ENCODE peak calls at places on chromosomes 3 and 15, in eight cellular contexts. One of them, this sample, is unnamed.

GRCh38 chr3:195999896-196000295 is 82.0 kb downstream of the TFRC start:
- DNase-seq in left ventricle myocardium inferior: no peak
- DNase-seq in adrenal gland: no peak
- DNase-seq in mucosa of descending colon: no peak
- DNase-seq in gastrocnemius medialis: no peak
- DNase-seq in osteoblast: no peak
- DNase-seq in A549: no peak
- DNase-seq in CD8-positive, alpha-beta T cell: no peak
- DNase-seq in this sample: no peak

GRCh38 chr3:133591271-133591742 is 17.8 kb downstream of the CDV3 start:
- DNase-seq in left ventricle myocardium inferior: no peak
- DNase-seq in adrenal gland: no peak
- DNase-seq in mucosa of descending colon: no peak
- DNase-seq in gastrocnemius medialis: no peak
- DNase-seq in osteoblast: peak; percentile 78
- DNase-seq in A549: no peak
- DNase-seq in CD8-positive, alpha-beta T cell: no peak
- DNase-seq in this sample: no peak

GRCh38 chr3:136752046-136752326 is 192 bp downstream of the STAG1 start:
- DNase-seq in left ventricle myocardium inferior: no peak
- DNase-seq in adrenal gland: no peak
- DNase-seq in mucosa of descending colon: no peak
- DNase-seq in gastrocnemius medialis: no peak
- DNase-seq in osteoblast: peak; percentile 90
- DNase-seq in A549: no peak
- DNase-seq in CD8-positive, alpha-beta T cell: no peak
- DNase-seq in this sample: no peak

GRCh38 chr15:75065467-75065850 is 42.1 kb downstream of the PPCDC start:
- DNase-seq in left ventricle myocardium inferior: no peak
- DNase-seq in adrenal gland: peak; percentile 48
- DNase-seq in mucosa of descending colon: no peak
- DNase-seq in gastrocnemius medialis: no peak
- DNase-seq in osteoblast: peak; percentile 45
- DNase-seq in A549: no peak
- DNase-seq in CD8-positive, alpha-beta T cell: no peak
- DNase-seq in this sample: no peak

GRCh38 chr15:80058044-80058443 is 1.4 kb upstream of the ZFAND6 start:
- DNase-seq in left ventricle myocardium inferior: no peak
- DNase-seq in adrenal gland: no peak
- DNase-seq in mucosa of descending colon: no peak
- DNase-seq in gastrocnemius medialis: no peak
- DNase-seq in osteoblast: no peak
- DNase-seq in A549: no peak
- DNase-seq in CD8-positive, alpha-beta T cell: no peak
- DNase-seq in this sample: no peak

GRCh38 chr3:36734742-36735141 is 29.6 kb downstream of the DCLK3 start:
- DNase-seq in left ventricle myocardium inferior: no peak
- DNase-seq in adrenal gland: no peak
- DNase-seq in mucosa of descending colon: no peak
- DNase-seq in gastrocnemius medialis: no peak
- DNase-seq in osteoblast: no peak
- DNase-seq in A549: no peak
- DNase-seq in CD8-positive, alpha-beta T cell: no peak
- DNase-seq in this sample: no peak

GRCh38 chr15:27844018-27844666 is 255.0 kb downstream of the OCA2 start:
- DNase-seq in left ventricle myocardium inferior: no peak
- DNase-seq in adrenal gland: no peak
- DNase-seq in mucosa of descending colon: no peak
- DNase-seq in gastrocnemius medialis: no peak
- DNase-seq in osteoblast: peak; percentile 76
- DNase-seq in A549: no peak
- DNase-seq in CD8-positive, alpha-beta T cell: no peak
- DNase-seq in this sample: no peak

GRCh38 chr3:132784502-132785025 is 62.4 kb upstream of the NPHP3 start:
- DNase-seq in left ventricle myocardium inferior: no peak
- DNase-seq in adrenal gland: no peak
- DNase-seq in mucosa of descending colon: no peak
- DNase-seq in gastrocnemius medialis: no peak
- DNase-seq in osteoblast: no peak
- DNase-seq in A549: no peak
- DNase-seq in CD8-positive, alpha-beta T cell: no peak
- DNase-seq in this sample: no peak

GRCh38 chr15:33908396-33908795 is 59.9 kb upstream of the CHRM5 start:
- DNase-seq in left ventricle myocardium inferior: no peak
- DNase-seq in adrenal gland: no peak
- DNase-seq in mucosa of descending colon: no peak
- DNase-seq in gastrocnemius medialis: no peak
- DNase-seq in osteoblast: peak; percentile 41
- DNase-seq in A549: no peak
- DNase-seq in CD8-positive, alpha-beta T cell: no peak
- DNase-seq in this sample: no peak

GRCh38 chr3:71423151-71423906 is 160.2 kb downstream of the FOXP1 start:
- DNase-seq in left ventricle myocardium inferior: peak; percentile 39
- DNase-seq in adrenal gland: peak; percentile 62
- DNase-seq in mucosa of descending colon: peak; percentile 19
- DNase-seq in gastrocnemius medialis: no peak
- DNase-seq in osteoblast: no peak
- DNase-seq in A549: peak; percentile 36
- DNase-seq in CD8-positive, alpha-beta T cell: no peak
- DNase-seq in this sample: no peak

GRCh38 chr3:112129925-112130637 is 3.0 kb downstream of the GCSAM start:
- DNase-seq in left ventricle myocardium inferior: no peak
- DNase-seq in adrenal gland: no peak
- DNase-seq in mucosa of descending colon: no peak
- DNase-seq in gastrocnemius medialis: no peak
- DNase-seq in osteoblast: no peak
- DNase-seq in A549: no peak
- DNase-seq in CD8-positive, alpha-beta T cell: no peak
- DNase-seq in this sample: no peak

GRCh38 chr3:13700889-13701288 is 152.0 kb downstream of the FBLN2 start:
- DNase-seq in left ventricle myocardium inferior: no peak
- DNase-seq in adrenal gland: no peak
- DNase-seq in mucosa of descending colon: no peak
- DNase-seq in gastrocnemius medialis: no peak
- DNase-seq in osteoblast: no peak
- DNase-seq in A549: no peak
- DNase-seq in CD8-positive, alpha-beta T cell: no peak
- DNase-seq in this sample: no peak

GRCh38 chr15:81097893-81098280 is 36.2 kb upstream of the CFAP161 start:
- DNase-seq in left ventricle myocardium inferior: no peak
- DNase-seq in adrenal gland: no peak
- DNase-seq in mucosa of descending colon: no peak
- DNase-seq in gastrocnemius medialis: no peak
- DNase-seq in osteoblast: no peak
- DNase-seq in A549: no peak
- DNase-seq in CD8-positive, alpha-beta T cell: no peak
- DNase-seq in this sample: no peak

GRCh38 chr3:75906555-75907112 is 121.3 kb upstream of the ZNF717 start:
- DNase-seq in left ventricle myocardium inferior: no peak
- DNase-seq in adrenal gland: peak; percentile 49
- DNase-seq in mucosa of descending colon: no peak
- DNase-seq in gastrocnemius medialis: no peak
- DNase-seq in osteoblast: peak; percentile 5
- DNase-seq in A549: no peak
- DNase-seq in CD8-positive, alpha-beta T cell: no peak
- DNase-seq in this sample: peak; percentile 80

GRCh38 chr3:129277829-129278271 is 820 bp upstream of the HMCES start:
- DNase-seq in left ventricle myocardium inferior: no peak
- DNase-seq in adrenal gland: no peak
- DNase-seq in mucosa of descending colon: peak; percentile 23
- DNase-seq in gastrocnemius medialis: no peak
- DNase-seq in osteoblast: peak; percentile 51
- DNase-seq in A549: peak; percentile 8
- DNase-seq in CD8-positive, alpha-beta T cell: no peak
- DNase-seq in this sample: no peak

GRCh38 chr15:99450896-99451358 is 114.9 kb upstream of the MEF2A start:
- DNase-seq in left ventricle myocardium inferior: peak; percentile 85
- DNase-seq in adrenal gland: peak; percentile 90
- DNase-seq in mucosa of descending colon: peak; percentile 78
- DNase-seq in gastrocnemius medialis: peak; percentile 27
- DNase-seq in osteoblast: no peak
- DNase-seq in A549: no peak
- DNase-seq in CD8-positive, alpha-beta T cell: peak; percentile 60
- DNase-seq in this sample: no peak

GRCh38 chr3:88195951-88196434 is 46.2 kb downstream of the C3orf38 start:
- DNase-seq in left ventricle myocardium inferior: no peak
- DNase-seq in adrenal gland: no peak
- DNase-seq in mucosa of descending colon: no peak
- DNase-seq in gastrocnemius medialis: no peak
- DNase-seq in osteoblast: no peak
- DNase-seq in A549: no peak
- DNase-seq in CD8-positive, alpha-beta T cell: no peak
- DNase-seq in this sample: no peak

GRCh38 chr15:45363334-45363733 is 15.0 kb downstream of the GATM start:
- DNase-seq in left ventricle myocardium inferior: no peak
- DNase-seq in adrenal gland: no peak
- DNase-seq in mucosa of descending colon: no peak
- DNase-seq in gastrocnemius medialis: no peak
- DNase-seq in osteoblast: no peak
- DNase-seq in A549: no peak
- DNase-seq in CD8-positive, alpha-beta T cell: no peak
- DNase-seq in this sample: no peak

GRCh38 chr3:16375891-16376290 is 110.9 kb downstream of the OXNAD1 start:
- DNase-seq in left ventricle myocardium inferior: no peak
- DNase-seq in adrenal gland: no peak
- DNase-seq in mucosa of descending colon: no peak
- DNase-seq in gastrocnemius medialis: no peak
- DNase-seq in osteoblast: no peak
- DNase-seq in A549: no peak
- DNase-seq in CD8-positive, alpha-beta T cell: no peak
- DNase-seq in this sample: no peak
- H3K4me1 ChIP-seq in left ventricle myocardium inferior: peaks cover 77% of the 10 kb centered on the region
- H3K4me1 ChIP-seq in adrenal gland: peaks cover 10% of the 10 kb centered on the region
- H3K4me1 ChIP-seq in mucosa of descending colon: no peaks in the 10 kb centered on the region
- H3K4me1 ChIP-seq in gastrocnemius medialis: peaks cover 49% of the 10 kb centered on the region
- H3K4me1 ChIP-seq in osteoblast: peaks cover 12% of the 10 kb centered on the region
- H3K4me1 ChIP-seq in A549: no peaks in the 10 kb centered on the region
- H3K4me1 ChIP-seq in CD8-positive, alpha-beta T cell: peaks cover 55% of the 10 kb centered on the region
- H3K4me1 ChIP-seq in this sample: peaks cover 5% of the 10 kb centered on the region

DNA sequence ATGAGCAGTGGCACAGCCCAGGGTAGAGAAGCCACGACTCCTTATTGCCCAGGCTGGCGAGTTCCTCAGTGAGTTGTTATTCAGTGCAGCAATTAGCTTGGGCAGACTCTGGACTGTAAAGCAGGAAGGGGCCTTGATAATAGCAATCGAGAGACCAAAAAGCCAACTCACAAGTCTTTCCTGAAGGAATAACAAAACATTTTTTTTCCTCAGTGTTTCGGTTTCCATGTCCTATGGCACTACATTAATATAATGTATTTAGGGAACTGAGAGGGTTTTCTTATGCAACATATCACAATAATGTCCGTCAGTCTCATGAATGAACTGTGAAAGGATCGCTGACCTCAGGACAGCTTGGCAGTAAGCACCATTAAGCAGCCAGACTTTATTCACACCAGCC is 248.9 kb upstream of the TBL1XR1 start:
- DNase-seq in left ventricle myocardium inferior: no peak
- DNase-seq in adrenal gland: no peak
- DNase-seq in mucosa of descending colon: peak; percentile 42
- DNase-seq in gastrocnemius medialis: no peak
- DNase-seq in osteoblast: no peak
- DNase-seq in A549: no peak
- DNase-seq in CD8-positive, alpha-beta T cell: no peak
- DNase-seq in this sample: no peak
- H3K4me3 ChIP-seq in left ventricle myocardium inferior: no peak overlapping the region
- H3K4me3 ChIP-seq in adrenal gland: no peak overlapping the region
- H3K4me3 ChIP-seq in mucosa of descending colon: no peak overlapping the region
- H3K4me3 ChIP-seq in gastrocnemius medialis: no peak overlapping the region
- H3K4me3 ChIP-seq in osteoblast: no peak overlapping the region
- H3K4me3 ChIP-seq in A549: no peak overlapping the region
- H3K4me3 ChIP-seq in CD8-positive, alpha-beta T cell: no peak overlapping the region
- H3K4me3 ChIP-seq in this sample: no peak overlapping the region

GRCh38 chr3:113221703-113222257 is 10.4 kb downstream of the BOC start:
- DNase-seq in left ventricle myocardium inferior: no peak
- DNase-seq in adrenal gland: no peak
- DNase-seq in mucosa of descending colon: no peak
- DNase-seq in gastrocnemius medialis: no peak
- DNase-seq in osteoblast: no peak
- DNase-seq in A549: no peak
- DNase-seq in CD8-positive, alpha-beta T cell: no peak
- DNase-seq in this sample: no peak

GRCh38 chr3:113223831-113224240 is 12.5 kb downstream of the BOC start:
- DNase-seq in left ventricle myocardium inferior: no peak
- DNase-seq in adrenal gland: no peak
- DNase-seq in mucosa of descending colon: peak; percentile 28
- DNase-seq in gastrocnemius medialis: no peak
- DNase-seq in osteoblast: peak; percentile 82
- DNase-seq in A549: no peak
- DNase-seq in CD8-positive, alpha-beta T cell: no peak
- DNase-seq in this sample: no peak

GRCh38 chr3:113219605-113220300 is 8.4 kb downstream of the BOC start:
- DNase-seq in left ventricle myocardium inferior: no peak
- DNase-seq in adrenal gland: no peak
- DNase-seq in mucosa of descending colon: no peak
- DNase-seq in gastrocnemius medialis: no peak
- DNase-seq in osteoblast: no peak
- DNase-seq in A549: no peak
- DNase-seq in CD8-positive, alpha-beta T cell: no peak
- DNase-seq in this sample: no peak

GRCh38 chr3:113225286-113225685 is 13.9 kb downstream of the BOC start:
- DNase-seq in left ventricle myocardium inferior: no peak
- DNase-seq in adrenal gland: no peak
- DNase-seq in mucosa of descending colon: no peak
- DNase-seq in gastrocnemius medialis: no peak
- DNase-seq in osteoblast: peak; percentile 83
- DNase-seq in A549: no peak
- DNase-seq in CD8-positive, alpha-beta T cell: no peak
- DNase-seq in this sample: no peak

DNA sequence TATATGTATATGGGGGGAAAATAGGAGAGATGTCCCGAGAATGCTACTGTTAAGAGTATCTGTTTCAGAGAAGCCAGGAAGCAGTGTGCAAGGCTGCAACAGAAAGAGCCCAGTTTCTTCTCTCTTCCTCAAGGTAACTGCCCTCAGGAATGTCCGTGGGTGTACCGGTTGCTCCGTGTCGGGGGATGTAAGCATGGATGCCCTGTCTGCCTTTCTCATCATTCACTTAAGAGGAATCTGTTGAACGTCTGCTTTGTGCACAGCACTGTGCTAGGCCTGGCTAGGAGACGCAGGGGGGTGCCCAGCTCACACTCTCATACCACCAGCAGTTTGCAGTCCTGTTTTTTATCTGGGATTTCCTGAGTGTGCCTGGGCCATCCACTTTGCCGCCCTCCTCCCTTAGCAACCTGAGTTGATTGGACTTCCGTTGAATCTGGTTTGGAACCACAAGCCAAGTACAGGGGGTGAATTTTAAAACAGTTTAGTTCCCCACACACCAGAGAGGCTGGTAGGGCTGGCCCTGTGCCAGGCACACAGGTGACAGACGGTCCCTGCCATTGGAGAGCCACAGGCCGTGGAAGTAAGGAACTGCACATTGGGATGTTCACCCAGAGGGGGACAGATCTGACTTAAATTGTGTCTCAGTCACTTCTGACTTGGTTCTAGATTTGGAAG is 11.2 kb downstream of the BOC start:
- DNase-seq in left ventricle myocardium inferior: no peak
- DNase-seq in adrenal gland: no peak
- DNase-seq in mucosa of descending colon: no peak
- DNase-seq in gastrocnemius medialis: no peak
- DNase-seq in osteoblast: no peak
- DNase-seq in A549: no peak
- DNase-seq in CD8-positive, alpha-beta T cell: no peak
- DNase-seq in this sample: no peak
- H3K4me1 ChIP-seq in left ventricle myocardium inferior: peaks cover 33% of the 10 kb centered on the region
- H3K4me1 ChIP-seq in adrenal gland: no peaks in the 10 kb centered on the region
- H3K4me1 ChIP-seq in mucosa of descending colon: no peaks in the 10 kb centered on the region
- H3K4me1 ChIP-seq in gastrocnemius medialis: no peaks in the 10 kb centered on the region
- H3K4me1 ChIP-seq in osteoblast: peaks cover 8% of the 10 kb centered on the region
- H3K4me1 ChIP-seq in A549: no peaks in the 10 kb centered on the region
- H3K4me1 ChIP-seq in CD8-positive, alpha-beta T cell: peaks cover 5% of the 10 kb centered on the region
- H3K4me1 ChIP-seq in this sample: no peaks in the 10 kb centered on the region

GRCh38 chr15:90007089-90007487 is 6.0 kb downstream of the ZNF710 start:
- DNase-seq in left ventricle myocardium inferior: no peak
- DNase-seq in adrenal gland: no peak
- DNase-seq in mucosa of descending colon: no peak
- DNase-seq in gastrocnemius medialis: no peak
- DNase-seq in osteoblast: no peak
- DNase-seq in A549: no peak
- DNase-seq in CD8-positive, alpha-beta T cell: no peak
- DNase-seq in this sample: no peak
- H3K4me3 ChIP-seq in left ventricle myocardium inferior: no peak overlapping the region
- H3K4me3 ChIP-seq in adrenal gland: no peak overlapping the region
- H3K4me3 ChIP-seq in mucosa of descending colon: no peak overlapping the region
- H3K4me3 ChIP-seq in gastrocnemius medialis: no peak overlapping the region
- H3K4me3 ChIP-seq in osteoblast: no peak overlapping the region
- H3K4me3 ChIP-seq in A549: no peak overlapping the region
- H3K4me3 ChIP-seq in CD8-positive, alpha-beta T cell: no peak overlapping the region
- H3K4me3 ChIP-seq in this sample: no peak overlapping the region